ENCODE peak calls at places on chromosome 13, in four cellular contexts. C, M, S and Z are unnamed samples.
A peak's percentile ranks its signal among the peaks of the same experiment; 100 is the strongest.

GRCh38 chr13:103952183-103952582 is 886.0 kb upstream of the SLC10A2 start:
- DNase-seq in C (no peak), M (no peak), S (no peak), Z (no peak)

GRCh38 chr13:41568143-41568989 is 111.0 kb downstream of the RGCC start:
- DNase-seq in C (no peak), M (no peak), S (no peak), Z (no peak)

GRCh38 chr13:47211106-47211505 is 314.3 kb upstream of the HTR2A start:
- DNase-seq in C (no peak), M (no peak), S (no peak), Z (no peak)

GRCh38 chr13:27053235-27053884 is 118.3 kb downstream of the USP12 start:
- DNase-seq in C (no peak), M (no peak), S (no peak), Z (no peak)

GRCh38 chr13:105193026-105193425 is 1342.4 kb downstream of the EFNB2 start:
- DNase-seq in C (no peak), M (no peak), S (no peak), Z (no peak)

GRCh38 chr13:28375250-28375930 is 119.5 kb downstream of the FLT1 start:
- DNase-seq in C (no peak), M (no peak), S (no peak), Z (no peak)

GRCh38 chr13:92530364-92530763 is 696.2 kb upstream of the GPC6 start:
- DNase-seq in C (no peak), M (no peak), S (no peak), Z (no peak)

GRCh38 chr13:28582225-28582891 is 76.6 kb upstream of the POMP start:
- DNase-seq in C (no peak), M (no peak), S (no peak), Z (no peak)

GRCh38 chr13:103698000-103698399 is 631.8 kb upstream of the SLC10A2 start:
- DNase-seq in C (no peak), M (no peak), S (no peak), Z (no peak)

GRCh38 chr13:99766641-99767045 is 204.9 kb downstream of the ZIC5 start:
- DNase-seq in C (no peak), M (no peak), S (no peak), Z (no peak)

GRCh38 chr13:86946734-86947133 is 724.4 kb upstream of the SLITRK5 start:
- DNase-seq in C (no peak), M (no peak), S (no peak), Z (no peak)

GRCh38 chr13:28718538-28719226 is at the start of gene SLC46A3:
- DNase-seq in C (peak; percentile 92), M (peak; percentile 98), S (peak; percentile 97), Z (peak; percentile 99)

GRCh38 chr13:20448470-20448869 is 77.2 kb downstream of the CRYL1 start:
- DNase-seq in C (no peak), M (no peak), S (no peak), Z (no peak)

GRCh38 chr13:31765441-31765840 is 26.1 kb downstream of the RXFP2 start:
- DNase-seq in C (no peak), M (no peak), S (no peak), Z (no peak)

GRCh38 chr13:67229438-67230242 is 496 bp downstream of the PCDH9 start:
- DNase-seq in C (no peak), M (no peak), S (no peak), Z (no peak)

GRCh38 chr13:73074101-73074500 is 15.3 kb downstream of the KLF5 start:
- DNase-seq in C (no peak), M (no peak), S (no peak), Z (no peak)

GRCh38 chr13:109494955-109495354 is 291.4 kb downstream of the IRS2 start:
- DNase-seq in C (no peak), M (no peak), S (no peak), Z (no peak)

GRCh38 chr13:100987993-100988392 is 313.4 kb upstream of the TMTC4 start:
- DNase-seq in C (no peak), M (no peak), S (no peak), Z (no peak)

GRCh38 chr13:27270594-27271520 is at the start of gene RASL11A:
- DNase-seq in C (peak; percentile 88), M (peak; percentile 89), S (peak; percentile 79), Z (peak; percentile 81)

GRCh38 chr13:67841071-67841470 is 610.9 kb upstream of the PCDH9 start:
- DNase-seq in C (no peak), M (no peak), S (no peak), Z (no peak)

GRCh38 chr13:77118134-77118533 is 91.2 kb upstream of the FBXL3 start:
- DNase-seq in C (no peak), M (no peak), S (no peak), Z (no peak)

GRCh38 chr13:71979616-71980015 is 112.6 kb upstream of the DACH1 start:
- DNase-seq in C (no peak), M (no peak), S (no peak), Z (no peak)

GRCh38 chr13:36673838-36674326 is at the start of gene SERTM1:
- DNase-seq in C (no peak), M (no peak), S (no peak), Z (no peak)

GRCh38 chr13:40517486-40518311 is 148.7 kb downstream of the FOXO1 start:
- DNase-seq in C (no peak), M (no peak), S (no peak), Z (no peak)

GRCh38 chr13:48066310-48066989 is 28.5 kb downstream of the MED4 start:
- DNase-seq in C (no peak), M (no peak), S (no peak), Z (no peak)

GRCh38 chr13:44695520-44695919 is 119.4 kb upstream of the TSC22D1 start:
- DNase-seq in C (no peak), M (no peak), S (no peak), Z (no peak)

GRCh38 chr13:95485045-95485517 is 67.4 kb upstream of the CLDN10 start:
- DNase-seq in C (no peak), M (no peak), S (no peak), Z (no peak)

GRCh38 chr13:37816276-37816675 is 53.3 kb downstream of the TRPC4 start:
- DNase-seq in C (no peak), M (no peak), S (no peak), Z (no peak)

GRCh38 chr13:23440821-23441608 is 7.5 kb upstream of the SACS start:
- DNase-seq in C (no peak), M (no peak), S (no peak), Z (no peak)

GRCh38 chr13:103539265-103539664 is 473.0 kb upstream of the SLC10A2 start:
- DNase-seq in C (no peak), M (no peak), S (no peak), Z (no peak)

GRCh38 chr13:31686660-31687430 is 52.5 kb upstream of the RXFP2 start:
- DNase-seq in C (no peak), M (no peak), S (no peak), Z (no peak)

GRCh38 chr13:43878897-43879322 is 630 bp downstream of the CCDC122 start:
- DNase-seq in C (peak; percentile 71), M (peak; percentile 75), S (peak; percentile 57), Z (peak; percentile 91)

GRCh38 chr13:59120297-59120843 is 1043.4 kb downstream of the DIAPH3 start:
- DNase-seq in C (no peak), M (no peak), S (no peak), Z (no peak)

GRCh38 chr13:65339236-65339635 is 1890.9 kb downstream of the PCDH9 start:
- DNase-seq in C (no peak), M (no peak), S (no peak), Z (no peak)

GRCh38 chr13:110915057-110915873 is at the start of gene ANKRD10:
- DNase-seq in C (peak; percentile 99), M (peak; percentile 100), S (peak; percentile 99), Z (peak; percentile 99)

GRCh38 chr13:110913911-110914292 is 967 bp downstream of the ANKRD10 start:
- DNase-seq in C (no peak), M (no peak), S (no peak), Z (peak; percentile 58)

GRCh38 chr13:110915874-110916670 is 1.2 kb upstream of the ANKRD10 start:
- DNase-seq in C (no peak), M (no peak), S (no peak), Z (no peak)

GRCh38 chr13:110913322-110913721 is 1.5 kb downstream of the ANKRD10 start:
- DNase-seq in C (peak; percentile 33), M (peak; percentile 49), S (no peak), Z (no peak)

GRCh38 chr13:110914293-110915056 is 394 bp downstream of the ANKRD10 start:
- DNase-seq in C (peak; percentile 77), M (peak; percentile 74), S (no peak), Z (peak; percentile 76)
- TF ChIP-seq POLR2A in C (no peak), M (peak; percentile 93), S (peak; percentile 53), Z (peak; percentile 79)

GRCh38 chr13:25286308-25286968 is 850 bp downstream of the MTMR6 start:
- DNase-seq in C (no peak), M (peak; percentile 18), S (no peak), Z (peak; percentile 57)
- TF ChIP-seq POLR2A in C (no peak), M (no peak), S (no peak), Z (peak; percentile 22)

GRCh38 chr13:112711528-112712265 is 21.9 kb downstream of the ATP11A start:
- DNase-seq in C (peak; percentile 74), M (peak; percentile 85), S (peak; percentile 66), Z (peak; percentile 89)
- TF ChIP-seq POLR2A in C (no peak), M (peak; percentile 17), S (no peak), Z (peak; percentile 20)

DNA sequence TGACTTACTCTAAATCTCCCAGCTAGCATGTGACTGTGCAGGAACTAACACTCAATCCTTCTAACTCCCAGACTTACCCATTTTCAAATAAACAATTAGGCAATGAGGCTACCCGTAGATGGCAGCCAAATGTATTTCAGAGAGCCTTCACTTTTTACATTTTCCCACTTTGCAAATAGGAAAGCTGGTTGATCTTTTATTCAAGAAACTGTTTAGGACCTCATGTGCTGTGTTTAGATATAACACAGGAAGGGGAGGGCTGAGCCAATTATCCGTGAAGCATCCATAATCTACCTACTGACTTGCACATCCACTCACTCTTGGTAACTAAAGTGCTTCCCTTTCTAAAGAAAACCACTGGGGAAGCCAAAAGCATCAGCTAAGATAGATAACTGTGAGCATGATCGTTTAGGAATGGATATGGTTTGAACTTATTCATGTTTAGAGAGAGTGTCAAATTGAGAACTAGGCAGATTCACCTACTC is 33.4 kb downstream of the MBNL2 start:
- DNase-seq in C (no peak), M (no peak), S (no peak), Z (no peak)
- TF ChIP-seq POLR2A in C (no peak), M (no peak), S (no peak), Z (no peak)

DNA sequence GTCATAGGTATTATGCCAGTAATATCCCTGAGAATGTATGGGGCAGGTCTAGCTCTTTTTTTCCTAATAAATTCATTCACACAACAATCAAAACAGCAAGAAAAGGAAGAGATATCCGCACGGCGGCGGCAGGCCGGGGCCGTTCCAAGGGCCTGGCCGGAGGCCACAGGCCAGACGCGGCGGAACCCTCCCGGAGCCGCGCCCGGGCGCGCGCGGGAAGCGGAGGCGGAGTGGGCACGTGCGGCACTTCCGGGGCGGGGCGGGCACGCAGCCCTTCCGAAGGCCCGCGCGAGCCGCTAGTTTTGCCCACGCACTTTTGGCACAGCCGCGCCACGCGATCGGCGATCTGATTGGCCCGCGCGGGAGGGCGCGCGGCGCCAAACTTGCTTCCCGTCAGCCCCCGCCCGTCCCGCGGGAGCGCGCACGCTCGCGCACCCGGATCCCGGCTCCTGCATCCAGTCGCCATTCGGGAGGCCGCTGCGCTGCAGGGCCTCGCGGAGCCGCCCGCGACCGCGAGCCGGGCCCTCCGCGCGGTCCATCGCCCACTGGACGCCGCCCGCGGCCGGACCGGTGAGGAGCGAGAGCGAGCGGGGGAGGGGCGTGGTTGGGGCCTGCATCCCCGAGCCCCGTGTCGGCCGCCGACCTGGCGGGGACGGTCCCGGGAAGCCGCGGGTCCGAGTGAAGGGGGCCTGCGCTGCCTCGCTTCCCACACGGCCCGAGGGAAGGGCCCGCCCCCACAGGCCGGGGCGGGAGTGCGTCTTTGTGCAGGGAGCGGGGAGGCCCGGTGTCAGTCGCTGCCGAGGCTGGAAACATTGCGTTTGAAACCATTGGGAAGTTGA is at the start of gene CHAMP1:
- DNase-seq in C (peak; percentile 98), M (peak; percentile 95), S (peak; percentile 92), Z (peak; percentile 97)
- TF ChIP-seq POLR2A in C (no peak), M (peak; percentile 76), S (no peak), Z (peak; percentile 96)